ENCODE peak calls at places on chromosome 19, in five cellular contexts. P, N, R, Y and K are unnamed samples.

GRCh38 chr19:5138606-5139594 is 170.0 kb downstream of the KDM4B start:
- DNase-seq in N (peak), P (peak), Y (peak), R (no peak), K (peak)

GRCh38 chr19:6238643-6239281 is 41.0 kb downstream of the MLLT1 start:
- DNase-seq in N (no peak), Y (peak), P (peak), R (no peak), K (no peak)

GRCh38 chr19:23273022-23273593 is 22.9 kb upstream of the ZNF724 start:
- DNase-seq in Y (no peak), N (no peak), R (no peak), P (no peak), K (peak)

GRCh38 chr19:6724631-6725185 is 4.3 kb upstream of the C3 start:
- DNase-seq in P (no peak), R (no peak), N (no peak), Y (no peak), K (no peak)

GRCh38 chr19:35513975-35514809 is 743 bp upstream of the DMKN start:
- DNase-seq in N (peak), P (no peak), R (no peak), Y (no peak), K (no peak)

GRCh38 chr19:6023936-6024335 is 46.0 kb upstream of the RANBP3 start:
- DNase-seq in P (no peak), N (no peak), Y (no peak), R (no peak), K (no peak)

GRCh38 chr19:43463381-43464088 is 1.9 kb downstream of the LYPD3 start:
- DNase-seq in P (peak), R (peak), Y (peak), N (peak), K (peak)

GRCh38 chr19:17455711-17456123 is 5.0 kb downstream of the NXNL1 start:
- DNase-seq in R (no peak), P (no peak), Y (no peak), N (no peak), K (no peak)

GRCh38 chr19:10228925-10229324 is 2.2 kb downstream of the S1PR2 start:
- DNase-seq in N (no peak), P (no peak), Y (peak), R (no peak), K (peak)

DNA sequence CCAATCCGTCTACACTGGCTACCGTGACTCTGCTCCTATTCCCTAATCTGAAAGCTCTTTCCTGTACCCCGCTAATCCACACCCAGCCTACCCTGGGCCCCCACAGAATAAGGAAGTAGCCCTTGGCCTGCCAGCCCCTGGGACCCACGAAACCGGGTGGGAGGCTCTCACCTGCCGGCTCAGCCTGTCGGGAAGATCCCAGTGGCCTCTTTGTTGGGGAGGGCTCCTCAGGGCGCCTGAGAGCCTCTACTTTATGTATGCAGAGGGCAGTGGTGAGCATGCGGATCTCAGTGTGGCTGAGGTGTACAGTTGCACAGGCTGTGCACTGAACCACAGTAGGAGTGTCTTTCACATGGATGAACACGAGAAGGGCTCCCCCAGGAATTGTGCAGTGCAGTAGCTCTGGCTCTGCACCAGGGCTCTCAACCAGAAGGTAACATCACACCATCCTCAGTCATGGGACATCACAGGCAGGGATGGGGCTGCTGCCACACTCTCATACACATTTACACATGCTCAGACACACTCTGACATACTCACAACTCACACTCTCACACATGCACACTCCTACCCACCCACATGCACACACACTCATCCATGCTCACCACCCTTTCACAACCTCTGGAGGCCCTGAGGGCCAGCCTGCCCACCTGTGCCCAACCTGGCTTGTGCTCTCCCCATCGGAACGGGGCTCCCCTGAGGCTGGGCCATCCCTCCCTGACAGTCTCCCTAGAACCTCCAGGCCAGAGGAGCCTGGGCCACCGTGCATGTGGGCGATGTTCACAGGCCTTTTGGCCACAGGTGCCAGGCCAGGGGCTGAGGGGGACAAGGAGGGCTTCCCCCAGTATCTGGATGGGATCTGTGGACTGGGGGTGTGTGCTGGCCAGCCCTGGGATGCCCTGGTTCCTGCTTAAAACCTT is 135.0 kb downstream of the URI1 start:
- DNase-seq in P (no peak), Y (no peak), R (peak), N (no peak), K (no peak)
- H3K4me3 ChIP-seq in P (no peak), Y (no peak), R (no peak), N (no peak), K (no peak)

GRCh38 chr19:45681391-45682015 is 10.2 kb downstream of the SNRPD2 start:
- DNase-seq in Y (peak), R (peak), N (peak), P (peak), K (peak)

GRCh38 chr19:45682908-45683307 is 8.8 kb downstream of the SNRPD2 start:
- DNase-seq in R (no peak), Y (no peak), P (no peak), N (no peak), K (no peak)

GRCh38 chr19:45682117-45682516 is 9.6 kb downstream of the SNRPD2 start:
- DNase-seq in P (no peak), Y (no peak), R (no peak), N (no peak), K (no peak)

GRCh38 chr19:45676851-45677263 is 8.8 kb downstream of the GIPR start:
- DNase-seq in N (no peak), R (no peak), P (no peak), Y (no peak), K (peak)

GRCh38 chr19:45677351-45678230 is 9.6 kb downstream of the GIPR start:
- DNase-seq in Y (peak), R (peak), N (peak), P (peak), K (peak)
- TF ChIP-seq CTCF in Y (no peak), R (no peak), N (no peak), P (no peak), K (peak)

DNA sequence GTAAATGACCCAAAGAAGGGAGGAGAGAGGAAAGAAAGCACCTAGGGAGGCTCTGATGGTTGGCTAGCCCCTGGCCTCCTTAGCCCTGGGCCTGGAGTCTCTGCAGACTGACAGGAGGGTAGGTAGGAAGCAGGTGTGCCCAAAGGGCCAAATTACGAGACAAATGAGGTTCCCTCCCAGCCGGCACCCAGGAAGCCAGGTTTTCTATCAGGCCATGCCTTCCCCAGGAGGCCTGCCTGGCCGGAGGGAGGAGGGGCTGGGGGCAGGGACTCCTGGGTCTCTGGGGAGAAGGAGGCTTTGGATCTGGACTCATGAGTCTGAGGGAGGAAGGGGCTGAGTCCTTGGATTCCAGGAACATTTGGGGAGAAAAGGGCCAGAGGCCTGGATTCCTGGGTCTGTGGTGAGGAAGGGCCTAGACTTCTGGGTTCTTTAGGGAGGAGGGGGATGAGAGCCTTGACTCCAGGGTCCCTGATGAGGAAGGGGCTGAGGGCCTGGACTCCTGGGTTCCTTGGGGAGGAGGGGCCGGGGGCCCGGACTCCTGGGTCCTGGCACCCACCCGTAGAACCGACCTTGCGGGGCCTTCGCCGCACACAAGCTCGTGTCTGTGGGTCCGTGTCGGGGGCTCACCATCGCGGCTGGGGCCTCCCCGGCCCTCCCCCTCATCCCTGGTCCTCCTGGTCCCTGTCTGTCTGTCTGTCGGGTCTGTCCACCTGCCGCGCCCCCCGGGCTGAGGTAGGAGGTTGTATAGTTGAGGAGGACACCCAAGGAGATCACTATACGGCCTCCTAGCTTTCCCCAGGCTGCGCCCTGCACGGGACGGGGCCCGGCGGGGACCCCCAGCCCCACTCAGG is 840 bp upstream of the SPACA6 start:
- DNase-seq in P (no peak), N (no peak), R (no peak), Y (no peak), K (no peak)
- H3K4me3 ChIP-seq in P (peak), N (peak), R (peak), Y (peak), K (no peak)

GRCh38 chr19:11284535-11284934 is 11.4 kb upstream of the TSPAN16 start:
- DNase-seq in R (no peak), Y (no peak), P (no peak), N (no peak), K (no peak)

GRCh38 chr19:11286312-11286974 is 9.5 kb upstream of the TSPAN16 start:
- DNase-seq in P (no peak), N (peak), Y (peak), R (no peak), K (no peak)

GRCh38 chr19:11291415-11291814 is 4.5 kb upstream of the TSPAN16 start:
- DNase-seq in Y (no peak), R (no peak), P (no peak), N (no peak), K (no peak)

GRCh38 chr19:11291991-11292390 is 4.0 kb upstream of the TSPAN16 start:
- DNase-seq in Y (no peak), R (no peak), P (no peak), N (no peak), K (peak)

DNA sequence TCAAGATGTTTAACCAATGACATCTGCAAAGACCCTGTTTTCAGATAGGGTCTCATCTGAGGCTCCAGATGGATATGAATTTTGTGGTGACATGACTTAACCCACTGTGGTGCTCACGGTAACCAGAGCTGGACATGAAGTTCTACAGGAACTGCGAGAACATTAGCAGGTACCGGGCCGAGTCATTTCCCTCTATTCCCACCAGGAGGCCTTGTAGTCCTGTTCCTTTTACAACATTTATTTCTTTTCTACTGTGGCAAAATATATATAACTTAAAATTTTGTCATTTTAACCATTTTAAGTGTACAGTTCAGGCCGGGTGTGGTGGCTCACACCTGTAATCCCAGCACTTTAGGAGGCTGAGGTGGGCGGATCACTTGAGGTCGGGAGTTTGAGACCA is 7.6 kb upstream of the TSPAN16 start:
- DNase-seq in Y (no peak), N (peak), R (no peak), P (no peak), K (peak)
- TF ChIP-seq CTCF in Y (peak), N (peak), R (no peak), P (peak), K (peak)

GRCh38 chr19:48253999-48254398 is 1.7 kb downstream of the CARD8 start:
- DNase-seq in P (no peak), R (no peak), Y (no peak), N (no peak), K (no peak)
- H3K4me3 ChIP-seq in P (no peak), R (no peak), Y (no peak), N (no peak), K (no peak)

DNA sequence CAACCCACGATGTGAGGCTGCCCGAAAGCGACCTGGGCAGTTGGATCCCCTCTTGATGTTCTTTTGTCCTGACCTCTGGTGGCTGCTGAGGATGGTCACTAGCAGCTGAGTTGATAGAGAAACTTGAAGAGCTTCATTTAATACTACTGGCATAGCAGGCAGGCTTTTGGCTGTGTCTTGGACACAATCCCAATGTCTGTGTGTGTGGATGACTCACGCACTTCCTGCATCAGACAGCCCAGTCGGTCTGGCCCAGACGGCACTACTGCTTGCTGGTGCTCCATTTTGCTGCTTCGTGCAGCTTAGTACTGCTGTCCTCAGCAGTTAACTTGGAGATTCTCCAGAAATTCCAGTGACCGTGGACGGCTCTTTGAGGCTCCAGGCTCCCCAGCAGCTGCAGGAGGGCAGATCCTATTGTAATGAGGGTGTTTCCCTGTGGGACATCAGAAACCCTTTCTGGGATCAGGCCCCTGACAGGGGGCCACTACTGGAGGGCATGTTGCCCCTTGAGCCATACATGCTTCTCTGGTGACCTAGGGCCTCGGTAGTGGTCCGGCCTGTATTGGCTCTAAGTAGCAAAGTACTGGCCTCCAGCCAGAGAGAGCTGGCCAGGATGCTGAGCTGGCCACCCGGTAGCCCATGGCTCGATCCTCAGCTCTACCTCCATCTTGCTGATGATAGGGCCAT is 4.5 kb downstream of the FPR3 start:
- DNase-seq in R (peak), N (peak), P (peak), Y (peak), K (no peak)
- TF ChIP-seq CTCF in R (no peak), N (no peak), P (peak), Y (no peak), K (no peak)

GRCh38 chr19:42076375-42076944 is 494 bp downstream of the ZNF574 start:
- DNase-seq in Y (no peak), P (peak), N (no peak), R (no peak), K (peak)
- H3K4me3 ChIP-seq in Y (peak), P (peak), N (peak), R (peak), K (peak)